ENCODE peak calls at places on chromosomes 13 and 19, in ten cellular contexts. J, A, Q, L, V, O, Z, K, G and X are unnamed samples.

GRCh38 chr13:44591316-44591715 is 15.2 kb upstream of the TSC22D1 start:
- DNase-seq in J (no peak), A (no peak), Q (no peak), L (no peak), V (no peak), O (no peak), Z (no peak), K (no peak), G (no peak), X (no peak)

GRCh38 chr13:30418886-30419459 is 3.3 kb upstream of the UBE2L5 start:
- DNase-seq in J (peak; percentile 50), A (no peak), Q (no peak), L (no peak), V (no peak), O (no peak), Z (no peak), K (no peak), G (no peak), X (no peak)

GRCh38 chr19:2045501-2046045 is 5.5 kb downstream of the MKNK2 start:
- DNase-seq in J (no peak), A (peak; percentile 92), Q (no peak), L (no peak), V (no peak), O (no peak), Z (peak; percentile 58), K (no peak), G (no peak), X (no peak)

GRCh38 chr13:24659239-24659638 is 21.0 kb upstream of the ATP12A start:
- DNase-seq in J (no peak), A (no peak), Q (no peak), L (no peak), V (no peak), O (no peak), Z (no peak), K (no peak), G (no peak), X (no peak)

GRCh38 chr19:29211562-29212416 is 1.2 kb downstream of the UQCRFS1 start:
- DNase-seq in J (no peak), A (no peak), Q (no peak), L (no peak), V (peak; percentile 11), O (no peak), Z (no peak), K (peak; percentile 43), G (no peak), X (no peak)

GRCh38 chr19:51359294-51359693 is 6.9 kb downstream of the ETFB start:
- DNase-seq in J (peak; percentile 86), A (no peak), Q (no peak), L (no peak), V (peak; percentile 90), O (no peak), Z (no peak), K (no peak), G (no peak), X (no peak)

GRCh38 chr19:1061987-1062386 is 5.0 kb upstream of the ARHGAP45 start:
- DNase-seq in J (no peak), A (no peak), Q (no peak), L (no peak), V (no peak), O (no peak), Z (no peak), K (no peak), G (no peak), X (no peak)

GRCh38 chr19:36265064-36265463 is 50.2 kb downstream of the ZNF146 start:
- DNase-seq in J (no peak), A (no peak), Q (peak; percentile 36), L (no peak), V (no peak), O (no peak), Z (no peak), K (no peak), G (no peak), X (no peak)

GRCh38 chr19:6773323-6773931 is 919 bp downstream of the VAV1 start:
- DNase-seq in J (no peak), A (peak; percentile 40), Q (peak; percentile 41), L (no peak), V (no peak), O (no peak), Z (peak; percentile 38), K (no peak), G (no peak), X (no peak)

GRCh38 chr13:41658057-41658642 is 200.8 kb downstream of the RGCC start:
- DNase-seq in J (no peak), A (no peak), Q (no peak), L (no peak), V (no peak), O (no peak), Z (no peak), K (peak; percentile 38), G (no peak), X (no peak)

GRCh38 chr13:65508338-65508737 is 1721.8 kb downstream of the PCDH9 start:
- DNase-seq in J (no peak), A (no peak), Q (no peak), L (no peak), V (no peak), O (no peak), Z (no peak), K (no peak), G (no peak), X (no peak)

GRCh38 chr13:105377452-105377851 is 1158.0 kb downstream of the EFNB2 start:
- DNase-seq in J (no peak), A (no peak), Q (no peak), L (no peak), V (no peak), O (no peak), Z (no peak), K (no peak), G (no peak), X (no peak)

GRCh38 chr19:42111811-42112210 is 20.4 kb downstream of the POU2F2 start:
- DNase-seq in J (peak; percentile 93), A (no peak), Q (no peak), L (no peak), V (no peak), O (no peak), Z (no peak), K (no peak), G (no peak), X (no peak)

GRCh38 chr19:49434907-49435577 is 6.3 kb downstream of the SLC17A7 start:
- DNase-seq in J (no peak), A (no peak), Q (no peak), L (no peak), V (no peak), O (no peak), Z (no peak), K (peak; percentile 18), G (no peak), X (no peak)